ENCODE peak calls at places on chromosomes 16 and 17, in six cellular contexts. J is CD4-positive, alpha-beta memory T cell; M is neuronal stem cell; U is left ventricle myocardium inferior; Q is upper lobe of right lung; X is small intestine. I is an unnamed sample. For H3K4me1, the result is how much of the 10 kb centered on the place peaks cover.

GRCh38 chr17:14474591-14474990 is 173.7 kb downstream of the HS3ST3B1 start:
- DNase-seq in X (no peak), M (no peak), Q (no peak), J (no peak), U (no peak), I (no peak)

GRCh38 chr17:7418472-7419152 is 1.5 kb upstream of the SPEM1 start:
- DNase-seq in J (no peak), M (no peak), X (no peak), U (no peak), Q (no peak), I (no peak)

GRCh38 chr16:51374346-51374745 is 223.3 kb upstream of the SALL1 start:
- DNase-seq in X (no peak), M (no peak), J (no peak), U (no peak), Q (no peak), I (no peak)

GRCh38 chr16:1908983-1909382 is 9.2 kb downstream of the HS3ST6 start:
- DNase-seq in U (no peak), M (no peak), J (no peak), X (no peak), Q (no peak), I (no peak)

GRCh38 chr17:81535007-81535328 is 6.8 kb downstream of the FSCN2 start:
- DNase-seq in U (no peak), X (no peak), Q (no peak), J (no peak), M (no peak), I (no peak)

GRCh38 chr17:58788199-58788598 is 32.5 kb downstream of the PPM1E start:
- DNase-seq in U (no peak), Q (no peak), J (no peak), M (no peak), X (no peak), I (no peak)

GRCh38 chr17:82320956-82321927 is 3.8 kb upstream of the CD7 start:
- DNase-seq in X (peak), J (peak), Q (peak), U (no peak), M (no peak), I (peak)

GRCh38 chr17:11853321-11854151 is 143.7 kb downstream of the ZNF18 start:
- DNase-seq in Q (no peak), J (no peak), M (no peak), X (no peak), U (no peak), I (no peak)

GRCh38 chr17:14559720-14560119 is 258.8 kb downstream of the HS3ST3B1 start:
- DNase-seq in M (no peak), U (no peak), X (no peak), J (no peak), Q (no peak), I (no peak)

GRCh38 chr17:82156284-82156925 is 56.2 kb downstream of the CCDC57 start:
- DNase-seq in M (no peak), Q (peak), X (no peak), J (no peak), U (no peak), I (no peak)

GRCh38 chr16:53714080-53715050 is 10.4 kb downstream of the FTO start:
- DNase-seq in M (no peak), Q (no peak), U (no peak), J (no peak), X (no peak), I (no peak)

GRCh38 chr16:65896448-65897153 is 469.9 kb upstream of the CDH5 start:
- DNase-seq in X (no peak), Q (no peak), U (no peak), M (no peak), J (no peak), I (no peak)

GRCh38 chr17:50953831-50954601 is 87.9 kb upstream of the TOB1 start:
- DNase-seq in M (no peak), Q (peak), U (peak), X (peak), J (no peak), I (peak)
- H3K4me3 ChIP-seq in M (no peak), Q (peak), U (peak), X (no peak), J (no peak), I (no peak)

GRCh38 chr16:89873109-89873821 is at the start of gene TCF25:
- DNase-seq in X (peak), Q (peak), U (peak), M (peak), J (peak), I (peak)
- H3K4me1 ChIP-seq in X (under half), Q (under half), U (under half), M (under half), J (under half), I (under half)

GRCh38 chr17:18194394-18194793 is 10.8 kb downstream of the ALKBH5 start:
- DNase-seq in J (no peak), Q (no peak), X (no peak), U (no peak), M (no peak), I (no peak)

GRCh38 chr17:18190629-18191028 is 7.0 kb downstream of the ALKBH5 start:
- DNase-seq in M (no peak), J (no peak), Q (no peak), X (no peak), U (no peak), I (no peak)

GRCh38 chr17:18191967-18192366 is 8.3 kb downstream of the ALKBH5 start:
- DNase-seq in X (no peak), Q (no peak), U (no peak), J (no peak), M (no peak), I (no peak)

GRCh38 chr17:18187816-18188761 is 4.5 kb downstream of the ALKBH5 start:
- DNase-seq in X (no peak), M (no peak), U (peak), J (no peak), Q (no peak), I (no peak)

DNA sequence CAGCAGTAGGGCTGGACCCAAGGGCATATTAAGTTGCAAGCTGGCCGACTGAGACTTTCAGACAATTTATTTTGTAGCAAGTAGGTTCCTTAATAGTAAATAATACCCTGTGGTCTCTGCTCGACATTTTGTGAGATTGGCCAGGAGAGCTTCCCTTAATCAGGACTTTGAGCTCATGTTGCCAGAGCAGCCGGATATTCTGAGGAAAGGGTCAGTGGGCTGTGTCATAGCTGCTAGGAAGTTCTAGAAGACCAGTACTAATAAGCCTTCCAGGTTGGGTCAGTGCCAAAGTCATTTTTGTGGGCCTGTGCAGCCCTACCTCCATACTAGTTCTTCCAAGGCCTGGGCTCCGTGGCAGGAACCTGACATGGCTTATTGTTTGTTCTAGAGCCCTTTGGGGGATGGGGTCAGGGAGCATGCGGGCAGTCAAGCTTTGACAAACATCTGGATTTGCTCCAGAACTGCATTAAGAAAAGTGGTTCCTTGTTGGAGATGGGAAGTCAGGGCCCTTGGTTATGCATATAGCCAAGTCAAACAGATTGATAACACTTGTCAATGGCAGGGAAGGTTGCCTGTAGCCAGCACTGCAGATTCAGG is 7.5 kb downstream of the ALKBH5 start:
- DNase-seq in X (peak), J (no peak), U (peak), M (no peak), Q (no peak), I (no peak)
- H3K4me3 ChIP-seq in X (no peak), J (no peak), U (peak), M (no peak), Q (no peak), I (no peak)

GRCh38 chr17:47899643-47900042 is 3.6 kb downstream of the SP2 start:
- DNase-seq in J (no peak), U (no peak), M (no peak), Q (no peak), X (no peak), I (no peak)
- H3K4me1 ChIP-seq in J (under half), U (half or more), M (under half), Q (under half), X (under half), I (under half)

I was measured in PC-9.